ENCODE peak calls at places on chromosomes 2 and 18, in nine cellular contexts. V is stimulated activated CD8-positive, alpha-beta memory T cell treated with anti-CD3 and anti-CD28 coated beads, Interleukin-4, amount 100 ng/mL, for 4 hours; E is cardiac muscle cell; J is MM.1S; P is stimulated activated CD4-positive, alpha-beta T cell treated with anti-CD3 and anti-CD28 coated beads, Interleukin-2, amount 100 ng/mL, for 48 hours; L is HEK293T; N is occipital lobe; M is GM23248; W is AG10803. U is an unnamed sample.

GRCh38 chr2:83957001-83957400 is 502.1 kb downstream of the SUCLG1 start:
- DNase-seq in V (no peak), N (no peak), E (no peak), J (no peak), W (no peak), P (no peak), L (no peak), M (no peak), U (no peak)

GRCh38 chr2:235504459-235505200 is 10.8 kb downstream of the AGAP1 start:
- DNase-seq in E (no peak), P (no peak), N (no peak), L (no peak), W (no peak), V (no peak), M (no peak), J (no peak), U (no peak)

GRCh38 chr2:54015809-54016703 is 45.3 kb upstream of the PSME4 start:
- DNase-seq in P (no peak), E (peak), J (no peak), N (no peak), M (peak), V (no peak), L (no peak), W (peak), U (no peak)

GRCh38 chr2:70807102-70807827 is 13.1 kb downstream of the CLEC4F start:
- DNase-seq in V (no peak), J (no peak), M (no peak), W (no peak), E (no peak), N (no peak), P (no peak), L (no peak), U (no peak)

GRCh38 chr2:152466041-152466440 is 131.1 kb downstream of the FMNL2 start:
- DNase-seq in L (no peak), N (no peak), M (no peak), P (no peak), J (no peak), V (no peak), E (peak), W (no peak), U (no peak)

GRCh38 chr2:186887107-186888090 is 38.4 kb upstream of the ZSWIM2 start:
- DNase-seq in V (no peak), P (no peak), N (no peak), E (peak), L (no peak), W (peak), J (no peak), M (peak), U (no peak)

GRCh38 chr2:229654437-229654836 is 59.9 kb downstream of the DNER start:
- DNase-seq in J (no peak), P (no peak), V (no peak), W (no peak), E (no peak), M (no peak), L (no peak), N (no peak), U (no peak)

GRCh38 chr2:181394741-181395437 is 62.3 kb upstream of the ITGA4 start:
- DNase-seq in N (no peak), V (no peak), M (no peak), P (no peak), L (no peak), W (no peak), E (no peak), J (no peak), U (no peak)

GRCh38 chr2:64839844-64840243 is 149.4 kb upstream of the SLC1A4 start:
- DNase-seq in N (no peak), W (peak), V (no peak), M (peak), L (no peak), E (no peak), P (no peak), J (no peak), U (no peak)

GRCh38 chr2:72154386-72154785 is 6.7 kb upstream of the CYP26B1 start:
- DNase-seq in N (no peak), M (no peak), P (no peak), W (no peak), J (no peak), L (no peak), E (no peak), V (no peak), U (no peak)

GRCh38 chr2:185891804-185892411 is 153.3 kb downstream of the FSIP2 start:
- DNase-seq in E (no peak), W (no peak), L (no peak), N (no peak), V (no peak), J (no peak), P (no peak), M (no peak), U (no peak)

GRCh38 chr2:183125659-183126341 is 1.6 kb downstream of the NUP35 start:
- DNase-seq in E (no peak), M (no peak), V (no peak), W (no peak), P (no peak), L (no peak), N (no peak), J (no peak), U (no peak)

GRCh38 chr18:46343940-46344372 is 239.8 kb downstream of the HAUS1 start:
- DNase-seq in L (no peak), M (no peak), N (no peak), E (no peak), V (no peak), W (no peak), P (no peak), J (peak), U (no peak)

GRCh38 chr2:219478916-219479315 is 19.8 kb upstream of the GMPPA start:
- DNase-seq in W (no peak), J (no peak), M (no peak), L (no peak), P (no peak), N (no peak), V (no peak), E (no peak), U (no peak)

GRCh38 chr2:64212801-64213321 is 68.6 kb upstream of the PELI1 start:
- DNase-seq in L (no peak), W (peak), P (peak), V (no peak), J (peak), M (peak), N (no peak), E (peak), U (no peak)

GRCh38 chr18:31041346-31042067 is 1.0 kb downstream of the DSC3 start:
- DNase-seq in J (no peak), W (no peak), P (no peak), N (no peak), E (peak), V (no peak), L (peak), M (no peak), U (no peak)

GRCh38 chr2:120939595-120940318 is 204.1 kb downstream of the GLI2 start:
- DNase-seq in W (peak), P (no peak), E (peak), J (no peak), N (no peak), M (peak), V (no peak), L (no peak), U (no peak)

GRCh38 chr2:119293254-119293653 is 69.6 kb downstream of the STEAP3 start:
- DNase-seq in E (no peak), N (no peak), P (no peak), V (no peak), M (peak), W (no peak), J (no peak), L (no peak), U (no peak)

GRCh38 chr2:26559044-26559405 is 81.1 kb upstream of the OTOF start:
- DNase-seq in L (no peak), W (no peak), J (no peak), M (no peak), N (no peak), E (no peak), P (no peak), V (no peak), U (no peak)

GRCh38 chr2:154974041-154974440 is 275.5 kb downstream of the KCNJ3 start:
- DNase-seq in J (no peak), L (no peak), N (no peak), W (no peak), V (no peak), M (no peak), P (no peak), E (no peak), U (no peak)

GRCh38 chr2:8583400-8584173 is 98.3 kb upstream of the ID2 start:
- DNase-seq in J (no peak), M (no peak), W (no peak), V (peak), P (peak), E (peak), L (peak), N (peak), U (peak)

GRCh38 chr2:219519526-219519916 is 5.2 kb downstream of the ASIC4 start:
- DNase-seq in L (no peak), N (no peak), W (no peak), J (no peak), P (no peak), M (no peak), E (no peak), V (no peak), U (no peak)

GRCh38 chr2:118593257-118593656 is 254.2 kb downstream of the EN1 start:
- DNase-seq in M (peak), J (no peak), W (peak), E (peak), V (no peak), L (no peak), N (no peak), P (no peak), U (no peak)

U was measured in activated naive CD8-positive, alpha-beta T cell treated with anti-CD3 and anti-CD28 coated beads, Interleukin-2, amount 50 U/mL, for 16 hours.